ENCODE peak calls at places on chromosomes 3 and 15, in eight cellular contexts. W is NCI-H146; A is GM13976; Q is NCI-H524 treated with DMSO at 0.1 percent for 48 hours; H is GM13977; T is hypothalamus; C is stimulated activated CD8-positive, alpha-beta memory T cell treated with anti-CD3 and anti-CD28 coated beads, Interleukin-15, amount 100 ng/mL, for 4 hours; S is mucosa of gallbladder. O is an unnamed sample.

GRCh38 chr3:147773236-147773635 is 364.1 kb downstream of the ZIC1 start:
- DNase-seq in W (no peak), A (no peak), Q (no peak), H (no peak), T (no peak), C (no peak), S (no peak), O (no peak)

GRCh38 chr15:51970981-51971352 is 611 bp downstream of the LEO1 start:
- DNase-seq in W (no peak), A (peak), Q (no peak), H (peak), T (no peak), C (no peak), S (no peak), O (no peak)

GRCh38 chr3:154137036-154137435 is 15.8 kb downstream of the ARHGEF26 start:
- DNase-seq in W (peak), A (no peak), Q (peak), H (no peak), T (no peak), C (no peak), S (no peak), O (peak)

GRCh38 chr15:68300115-68300940 is 22.8 kb downstream of the FEM1B start:
- DNase-seq in W (no peak), A (no peak), Q (no peak), H (no peak), T (no peak), C (no peak), S (peak), O (no peak)

GRCh38 chr3:172224560-172225214 is 185.3 kb downstream of the FNDC3B start:
- DNase-seq in W (peak), A (no peak), Q (no peak), H (no peak), T (no peak), C (no peak), S (no peak), O (no peak)

GRCh38 chr3:151003772-151004127 is 31.2 kb upstream of the CLRN1 start:
- DNase-seq in W (no peak), A (no peak), Q (no peak), H (no peak), T (no peak), C (no peak), S (no peak), O (no peak)

GRCh38 chr3:113736548-113737089 is 9.4 kb downstream of the NAA50 start:
- DNase-seq in W (peak), A (peak), Q (peak), H (peak), T (no peak), C (no peak), S (no peak), O (peak)

GRCh38 chr15:59792359-59792758 is 103.2 kb upstream of the BNIP2 start:
- DNase-seq in W (no peak), A (no peak), Q (no peak), H (no peak), T (no peak), C (no peak), S (no peak), O (no peak)

GRCh38 chr3:146159037-146159436 is 1.9 kb downstream of the PLOD2 start:
- DNase-seq in W (no peak), A (no peak), Q (no peak), H (no peak), T (no peak), C (no peak), S (no peak), O (no peak)

GRCh38 chr15:73926191-73927002 is at the start of gene LOXL1:
- DNase-seq in W (peak), A (no peak), Q (peak), H (no peak), T (peak), C (no peak), S (peak), O (peak)

GRCh38 chr15:28953573-28954195 is 67.9 kb downstream of the APBA2 start:
- DNase-seq in W (no peak), A (no peak), Q (no peak), H (no peak), T (no peak), C (no peak), S (no peak), O (no peak)

GRCh38 chr3:16402451-16402850 is 111.0 kb downstream of the RFTN1 start:
- DNase-seq in W (no peak), A (no peak), Q (peak), H (no peak), T (no peak), C (no peak), S (no peak), O (no peak)

GRCh38 chr3:45906681-45907220 is 20.4 kb downstream of the CCR9 start:
- DNase-seq in W (no peak), A (no peak), Q (no peak), H (no peak), T (no peak), C (no peak), S (no peak), O (no peak)

GRCh38 chr15:50890751-50891150 is 17.7 kb upstream of the AP4E1 start:
- DNase-seq in W (no peak), A (no peak), Q (no peak), H (no peak), T (no peak), C (no peak), S (no peak), O (no peak)

GRCh38 chr15:58475573-58476524 is 44.1 kb downstream of the LIPC start:
- DNase-seq in W (peak), A (no peak), Q (peak), H (no peak), T (no peak), C (no peak), S (no peak), O (peak)

GRCh38 chr15:23504003-23504402 is 57.0 kb upstream of the GOLGA6L2 start:
- DNase-seq in W (peak), A (no peak), Q (no peak), H (no peak), T (no peak), C (no peak), S (no peak), O (no peak)

O was measured in NCI-H2171 treated with DMSO at 0.1 percent for 48 hours.